ENCODE peak calls at places on chromosome 7, in seven cellular contexts. D, V, B, S, P, W and U are unnamed samples.
A peak's percentile ranks its signal among the peaks of the same experiment; 100 is the strongest.

GRCh38 chr7:40372031-40372430 is 237.2 kb downstream of the SUGCT start:
- DNase-seq in D (no peak), V (no peak), B (no peak), S (no peak), P (peak; percentile 34), W (no peak), U (no peak)

GRCh38 chr7:120833551-120833950 is 24.4 kb downstream of the TSPAN12 start:
- DNase-seq in D (no peak), V (no peak), B (no peak), S (no peak), P (no peak), W (no peak), U (no peak)

GRCh38 chr7:106522691-106523090 is 138.3 kb downstream of the CCDC71L start:
- DNase-seq in D (no peak), V (no peak), B (no peak), S (no peak), P (peak; percentile 69), W (no peak), U (no peak)

GRCh38 chr7:95454438-95454837 is 19.6 kb upstream of the PON2 start:
- DNase-seq in D (no peak), V (no peak), B (no peak), S (no peak), P (no peak), W (no peak), U (no peak)

GRCh38 chr7:43170571-43170970 is 58.1 kb downstream of the HECW1 start:
- DNase-seq in D (no peak), V (no peak), B (no peak), S (no peak), P (no peak), W (no peak), U (no peak)

GRCh38 chr7:39703143-39703542 is 79.8 kb downstream of the RALA start:
- DNase-seq in D (no peak), V (no peak), B (no peak), S (no peak), P (no peak), W (no peak), U (no peak)

GRCh38 chr7:126574276-126574675 is 678.5 kb downstream of the GRM8 start:
- DNase-seq in D (no peak), V (peak; percentile 73), B (peak; percentile 56), S (no peak), P (no peak), W (no peak), U (no peak)

GRCh38 chr7:143279186-143280098 is 5.3 kb upstream of the TMEM139 start:
- DNase-seq in D (no peak), V (peak; percentile 20), B (peak; percentile 74), S (peak; percentile 83), P (peak; percentile 87), W (no peak), U (no peak)

GRCh38 chr7:26451997-26452396 is 160.3 kb downstream of the SNX10 start:
- DNase-seq in D (no peak), V (no peak), B (no peak), S (no peak), P (no peak), W (peak; percentile 80), U (no peak)

GRCh38 chr7:71419546-71420337 is 287.8 kb downstream of the GALNT17 start:
- DNase-seq in D (no peak), V (no peak), B (no peak), S (no peak), P (no peak), W (peak; percentile 21), U (no peak)

GRCh38 chr7:116583653-116584052 is 58.8 kb downstream of the CAV1 start:
- DNase-seq in D (no peak), V (no peak), B (no peak), S (no peak), P (no peak), W (no peak), U (no peak)

GRCh38 chr7:76225379-76225778 is 23.7 kb downstream of the SRRM3 start:
- DNase-seq in D (peak; percentile 74), V (peak; percentile 43), B (peak; percentile 31), S (no peak), P (peak; percentile 8), W (peak; percentile 93), U (no peak)

GRCh38 chr7:85426487-85426960 is 239.7 kb upstream of the SEMA3D start:
- DNase-seq in D (no peak), V (no peak), B (peak; percentile 3), S (peak; percentile 42), P (peak; percentile 2), W (no peak), U (peak; percentile 39)

GRCh38 chr7:111198255-111198654 is 107.3 kb downstream of the LRRN3 start:
- DNase-seq in D (no peak), V (peak; percentile 95), B (peak; percentile 98), S (peak; percentile 98), P (peak; percentile 98), W (no peak), U (no peak)

GRCh38 chr7:2640858-2641257 is 9.1 kb downstream of the TTYH3 start:
- DNase-seq in D (no peak), V (no peak), B (no peak), S (no peak), P (no peak), W (no peak), U (no peak)

GRCh38 chr7:22659741-22660140 is 67.3 kb upstream of the IL6 start:
- DNase-seq in D (no peak), V (no peak), B (peak; percentile 73), S (no peak), P (no peak), W (no peak), U (no peak)

GRCh38 chr7:22658031-22658430 is 69.0 kb upstream of the IL6 start:
- DNase-seq in D (no peak), V (no peak), B (no peak), S (no peak), P (no peak), W (no peak), U (no peak)

GRCh38 chr7:22654836-22655235 is 72.2 kb upstream of the IL6 start:
- DNase-seq in D (no peak), V (no peak), B (no peak), S (no peak), P (no peak), W (no peak), U (no peak)

GRCh38 chr7:22655781-22656180 is 71.2 kb upstream of the IL6 start:
- DNase-seq in D (no peak), V (no peak), B (no peak), S (no peak), P (no peak), W (no peak), U (no peak)

GRCh38 chr7:22657479-22657878 is 69.5 kb upstream of the IL6 start:
- DNase-seq in D (no peak), V (no peak), B (no peak), S (no peak), P (no peak), W (no peak), U (no peak)
- TF ChIP-seq CTCF in D (no peak), V (no peak), B (no peak), S (peak; percentile 53), P (no peak), W (peak; percentile 44), U (no peak)

GRCh38 chr7:44213872-44214595 is 13.3 kb downstream of the YKT6 start:
- DNase-seq in D (no peak), V (peak; percentile 66), B (peak; percentile 48), S (peak; percentile 49), P (peak; percentile 36), W (peak; percentile 87), U (no peak)

GRCh38 chr7:44212018-44212417 is 11.2 kb downstream of the YKT6 start:
- DNase-seq in D (no peak), V (no peak), B (no peak), S (no peak), P (no peak), W (no peak), U (no peak)

GRCh38 chr7:44211126-44211675 is 10.4 kb downstream of the YKT6 start:
- DNase-seq in D (no peak), V (no peak), B (no peak), S (no peak), P (no peak), W (no peak), U (no peak)

GRCh38 chr7:44212581-44213184 is 11.9 kb downstream of the YKT6 start:
- DNase-seq in D (no peak), V (no peak), B (no peak), S (no peak), P (no peak), W (no peak), U (no peak)

DNA sequence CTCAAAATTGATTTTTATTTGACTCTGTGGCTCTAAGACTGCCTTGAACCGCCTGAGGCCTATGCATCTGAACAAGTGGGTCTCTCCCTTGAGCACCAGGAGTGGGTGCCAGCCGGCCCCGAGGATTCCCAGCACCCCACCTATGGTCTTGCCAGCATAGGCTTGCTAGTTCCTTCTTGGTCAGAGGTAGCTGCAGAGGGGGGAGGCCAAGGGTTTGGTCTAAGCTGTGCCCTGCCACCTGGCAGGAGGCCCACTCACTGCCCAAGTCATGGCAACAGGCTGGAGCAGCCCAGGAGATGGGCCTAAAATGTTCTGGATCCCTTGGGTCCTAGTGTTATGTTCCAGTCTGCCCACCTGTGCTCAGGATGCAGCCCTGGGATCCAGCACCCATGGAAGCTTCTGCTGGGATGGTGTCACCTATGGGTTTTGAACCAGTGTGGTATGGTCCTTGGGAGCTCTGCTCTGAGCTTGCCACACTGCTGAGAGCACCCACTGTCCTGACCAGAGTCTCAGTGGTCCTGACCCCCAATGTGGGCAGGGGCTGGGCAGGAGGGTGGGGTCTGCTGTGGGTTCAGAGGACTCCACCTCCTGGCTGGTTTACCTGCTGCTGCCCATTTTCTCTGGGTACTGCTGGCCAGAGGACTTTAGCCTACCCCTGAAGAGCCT is 12.6 kb downstream of the YKT6 start:
- DNase-seq in D (no peak), V (no peak), B (no peak), S (no peak), P (no peak), W (no peak), U (no peak)
- TF ChIP-seq CTCF in D (no peak), V (no peak), B (no peak), S (no peak), P (no peak), W (no peak), U (no peak)

GRCh38 chr7:52017802-52018679 is 701.4 kb upstream of the COBL start:
- DNase-seq in D (no peak), V (peak; percentile 54), B (no peak), S (no peak), P (no peak), W (peak; percentile 91), U (no peak)

GRCh38 chr7:52021343-52021742 is 704.7 kb upstream of the COBL start:
- DNase-seq in D (no peak), V (no peak), B (no peak), S (no peak), P (no peak), W (no peak), U (no peak)

DNA sequence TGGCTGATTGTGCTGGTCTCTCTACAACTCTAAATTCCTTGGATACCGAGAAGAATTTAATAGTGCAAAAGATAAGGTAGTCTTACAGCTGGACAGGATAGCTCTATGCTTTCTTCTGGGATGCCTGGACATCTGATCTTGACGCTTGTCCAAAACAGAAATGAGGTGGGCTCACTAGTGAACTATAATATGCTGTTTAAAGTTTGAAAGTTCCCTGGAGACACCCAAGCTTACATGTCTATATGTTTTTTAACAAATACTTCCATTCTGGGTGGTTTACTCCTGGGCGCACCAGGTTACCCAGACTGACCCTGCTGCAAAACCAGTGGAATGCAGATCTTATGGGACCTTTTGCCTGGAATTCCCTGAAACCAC is 702.1 kb upstream of the COBL start:
- DNase-seq in D (no peak), V (no peak), B (no peak), S (no peak), P (no peak), W (no peak), U (no peak)
- TF ChIP-seq CTCF in D (no peak), V (no peak), B (no peak), S (no peak), P (no peak), W (no peak), U (no peak)

GRCh38 chr7:155701972-155702544 is 57.6 kb downstream of the RBM33 start:
- DNase-seq in D (no peak), V (no peak), B (peak; percentile 18), S (peak; percentile 4), P (no peak), W (no peak), U (no peak)
- TF ChIP-seq CTCF in D (no peak), V (no peak), B (no peak), S (peak; percentile 45), P (no peak), W (no peak), U (no peak)